ENCODE peak calls at places on chromosomes 6 and 20, in four cellular contexts. E is choroid plexus epithelial cell, K is psoas muscle, L is HCT116. U is an unnamed sample.

GRCh38 chr6:69796081-69796626 is 656 bp downstream of the LMBRD1 start:
- DNase-seq in E (peak), L (peak), K (no peak), U (peak)

GRCh38 chr6:26048590-26048989 is 38.6 kb upstream of the HFE start:
- DNase-seq in L (no peak), E (no peak), K (no peak), U (no peak)

GRCh38 chr6:56708810-56709597 is 66.3 kb upstream of the DST start:
- DNase-seq in E (peak), K (no peak), L (peak), U (peak)

GRCh38 chr6:105810105-105810921 is 275.8 kb upstream of the PRDM1 start:
- DNase-seq in E (peak), L (peak), K (peak), U (peak)

GRCh38 chr6:25050356-25050755 is 114.6 kb upstream of the RIPOR2 start:
- DNase-seq in E (peak), L (no peak), K (no peak), U (peak)

GRCh38 chr6:53300656-53301551 is 47.8 kb downstream of the ELOVL5 start:
- DNase-seq in E (no peak), L (no peak), K (no peak), U (no peak)

GRCh38 chr6:152299336-152299735 is 337.8 kb downstream of the SYNE1 start:
- DNase-seq in K (no peak), L (no peak), E (no peak), U (no peak)

GRCh38 chr20:20668639-20669038 is 43.8 kb downstream of the RALGAPA2 start:
- DNase-seq in K (no peak), E (peak), L (no peak), U (no peak)

GRCh38 chr20:59146801-59147118 is 16.9 kb upstream of the ZNF831 start:
- DNase-seq in L (no peak), E (no peak), K (no peak), U (no peak)

GRCh38 chr6:165742047-165742446 is 79.0 kb upstream of the PDE10A start:
- DNase-seq in L (no peak), K (no peak), E (no peak), U (no peak)

GRCh38 chr20:4820833-4821518 is 99.3 kb downstream of the PRND start:
- DNase-seq in K (no peak), E (peak), L (no peak), U (peak)

GRCh38 chr20:18679020-18679419 is 91.2 kb downstream of the DTD1 start:
- DNase-seq in K (no peak), L (no peak), E (peak), U (no peak)

GRCh38 chr20:7772376-7772775 is 167.9 kb downstream of the HAO1 start:
- DNase-seq in E (peak), L (no peak), K (no peak), U (peak)

GRCh38 chr6:15608406-15608805 is 54.4 kb downstream of the DTNBP1 start:
- DNase-seq in E (peak), L (peak), K (no peak), U (peak)

GRCh38 chr6:169837529-169838250 is 86.3 kb downstream of the ERMARD start:
- DNase-seq in K (no peak), E (no peak), L (no peak), U (no peak)

GRCh38 chr6:5541751-5542432 is 280.6 kb downstream of the FARS2 start:
- DNase-seq in L (peak), K (no peak), E (peak), U (peak)

GRCh38 chr20:856361-856775 is 22.9 kb downstream of the FAM110A start:
- DNase-seq in E (peak), L (peak), K (no peak), U (peak)

GRCh38 chr6:118996289-118996820 is 61.4 kb upstream of the MCM9 start:
- DNase-seq in E (no peak), L (no peak), K (no peak), U (no peak)

GRCh38 chr6:156779206-156780116 is 2.3 kb downstream of the ARID1B start:
- DNase-seq in L (no peak), E (no peak), K (peak), U (peak)
- TF ChIP-seq CTCF in L (no peak), E (no peak), K (peak), U (no peak)

GRCh38 chr6:112502348-112503130 is 155.4 kb downstream of the RFPL4B start:
- DNase-seq in K (no peak), L (no peak), E (peak), U (peak)
- TF ChIP-seq CTCF in K (no peak), L (peak), E (peak), U (peak)

DNA sequence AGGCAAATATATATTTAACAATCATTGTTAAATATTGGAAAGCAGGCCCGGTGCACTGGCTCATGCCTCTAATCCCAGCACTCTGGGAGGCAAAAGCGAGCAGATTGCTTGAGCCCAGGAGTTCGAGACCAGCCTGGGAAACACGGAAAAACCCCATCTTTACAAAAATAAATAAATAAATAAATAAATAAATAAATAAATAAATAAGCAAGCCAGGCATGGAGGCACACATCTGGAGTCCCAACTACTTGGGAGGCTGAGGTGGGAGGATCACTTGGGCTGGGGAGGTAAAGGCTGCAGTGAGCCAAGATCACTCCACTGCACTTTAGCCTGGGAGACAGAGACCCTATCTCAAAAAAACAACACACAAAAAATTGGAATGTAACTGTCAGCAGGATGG is 53.7 kb downstream of the ZFP64 start:
- DNase-seq in L (no peak), E (no peak), K (no peak), U (no peak)
- TF ChIP-seq CTCF in L (no peak), E (no peak), K (no peak), U (no peak)

GRCh38 chr20:51313275-51313898 is 229.1 kb downstream of the NFATC2 start:
- DNase-seq in L (no peak), K (no peak), E (peak), U (no peak)
- TF ChIP-seq CTCF in L (no peak), K (no peak), E (peak), U (no peak)

GRCh38 chr6:93391982-93392381 is 27.4 kb downstream of the EPHA7 start:
- DNase-seq in L (no peak), K (no peak), E (peak), U (no peak)
- TF ChIP-seq CTCF in L (no peak), K (no peak), E (no peak), U (no peak)

GRCh38 chr6:14046476-14047068 is 71.0 kb upstream of the CD83 start:
- DNase-seq in K (no peak), L (peak), E (peak), U (peak)
- TF ChIP-seq CTCF in K (peak), L (peak), E (peak), U (peak)

U was measured in MCF 10A.